ENCODE peak calls at places on chromosomes 1 and 21, in five cellular contexts. Z is CD4-positive, CD25-positive, alpha-beta regulatory T cell; X is K562; D is neuronal stem cell; L is testis. B is an unnamed sample.

GRCh38 chr1:190001187-190001586 is 476.5 kb downstream of the BRINP3 start:
- DNase-seq in Z (no peak), X (no peak), D (no peak), L (no peak), B (no peak)

GRCh38 chr1:226814751-226815496 is 55.5 kb upstream of the PSEN2 start:
- DNase-seq in Z (no peak), X (no peak), D (no peak), L (peak; percentile 29), B (no peak)

GRCh38 chr1:193270996-193271395 is 84.6 kb upstream of the B3GALT2 start:
- DNase-seq in Z (no peak), X (no peak), D (no peak), L (no peak), B (no peak)

GRCh38 chr1:15139654-15140350 is 13.7 kb upstream of the TMEM51 start:
- DNase-seq in Z (no peak), X (no peak), D (no peak), L (no peak), B (no peak)

GRCh38 chr1:55480396-55480795 is 265.2 kb upstream of the USP24 start:
- DNase-seq in Z (no peak), X (no peak), D (no peak), L (no peak), B (no peak)

GRCh38 chr1:218164930-218165686 is 120.0 kb upstream of the RRP15 start:
- DNase-seq in Z (no peak), X (no peak), D (peak; percentile 38), L (peak; percentile 28), B (no peak)

GRCh38 chr1:2176615-2177014 is 18.0 kb downstream of the FAAP20 start:
- DNase-seq in Z (no peak), X (no peak), D (no peak), L (no peak), B (no peak)

GRCh38 chr1:223208164-223209075 is 65.4 kb upstream of the TLR5 start:
- DNase-seq in Z (no peak), X (no peak), D (no peak), L (no peak), B (no peak)

DNA sequence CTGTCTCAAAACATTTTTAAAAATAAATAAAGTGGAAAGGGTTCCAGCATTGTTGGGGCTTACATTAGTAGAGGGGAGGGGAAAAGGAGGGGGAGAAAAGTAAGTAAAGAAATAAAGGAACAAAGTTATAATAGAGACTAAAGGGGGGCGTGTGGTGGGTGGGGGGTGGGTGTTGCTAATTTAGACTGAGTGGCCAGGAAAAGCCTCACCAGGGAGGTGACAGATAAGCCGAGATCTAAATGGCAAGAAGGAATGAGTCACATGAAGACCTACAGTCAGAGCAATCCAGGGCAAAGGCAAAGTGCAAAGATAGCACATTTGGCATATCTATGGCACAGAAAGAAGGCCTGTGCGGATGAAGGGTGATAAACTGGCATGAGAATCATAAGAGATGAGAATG is 7.5 kb downstream of the MPL start:
- DNase-seq in Z (no peak), X (peak; percentile 57), D (no peak), L (no peak), B (no peak)
- H3K27ac ChIP-seq in Z (no peak overlapping the region), X (no peak overlapping the region), D (no peak overlapping the region), L (no peak overlapping the region), B (no peak overlapping the region)

GRCh38 chr1:37727186-37727585 is 34.9 kb downstream of the CDCA8 start:
- DNase-seq in Z (no peak), X (no peak), D (no peak), L (no peak), B (no peak)
- H3K27ac ChIP-seq in Z (no peak overlapping the region), X (no peak overlapping the region), D (no peak overlapping the region), L (no peak overlapping the region), B (no peak overlapping the region)

GRCh38 chr1:19208710-19209438 is 1.2 kb downstream of the UBR4 start:
- DNase-seq in Z (no peak), X (no peak), D (no peak), L (no peak), B (no peak)
- H3K27ac ChIP-seq in Z (peak overlapping the region; percentile 95), X (peak overlapping the region; percentile 97), D (no peak overlapping the region), L (peak overlapping the region; percentile 92), B (peak overlapping the region; percentile 86)

GRCh38 chr1:185716095-185716494 is 18.1 kb upstream of the HMCN1 start:
- DNase-seq in Z (no peak), X (no peak), D (no peak), L (no peak), B (no peak)

GRCh38 chr1:185721553-185721952 is 12.6 kb upstream of the HMCN1 start:
- DNase-seq in Z (no peak), X (no peak), D (no peak), L (no peak), B (no peak)

GRCh38 chr1:185720633-185721272 is 13.4 kb upstream of the HMCN1 start:
- DNase-seq in Z (no peak), X (no peak), D (no peak), L (no peak), B (no peak)

GRCh38 chr1:185719021-185719420 is 15.2 kb upstream of the HMCN1 start:
- DNase-seq in Z (no peak), X (no peak), D (no peak), L (peak; percentile 26), B (no peak)
- H3K27ac ChIP-seq in Z (no peak overlapping the region), X (no peak overlapping the region), D (no peak overlapping the region), L (no peak overlapping the region), B (no peak overlapping the region)

GRCh38 chr1:109225248-109226077 is 11.7 kb downstream of the SARS1 start:
- DNase-seq in Z (no peak), X (no peak), D (no peak), L (no peak), B (no peak)
- H3K27ac ChIP-seq in Z (no peak overlapping the region), X (no peak overlapping the region), D (no peak overlapping the region), L (no peak overlapping the region), B (no peak overlapping the region)

DNA sequence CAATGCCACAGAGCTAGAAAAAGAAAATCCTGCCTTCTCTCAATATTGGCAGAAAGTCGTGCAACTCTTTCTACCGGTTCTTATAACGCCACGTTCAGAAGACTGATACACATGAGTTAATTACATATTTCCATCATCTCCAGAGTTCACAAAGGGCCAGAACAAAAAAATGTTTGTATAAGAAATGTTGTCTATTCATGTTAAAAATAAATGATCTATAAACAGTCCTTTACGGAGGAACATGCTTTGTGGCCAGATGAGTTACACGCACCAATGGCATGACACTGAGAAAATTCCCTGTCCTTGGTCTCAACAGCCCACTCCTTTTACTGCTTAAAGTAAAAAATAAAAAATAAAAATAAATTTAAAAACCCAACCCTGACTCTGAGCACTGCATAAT is 29.5 kb downstream of the C2CD2 start:
- DNase-seq in Z (no peak), X (no peak), D (no peak), L (no peak), B (no peak)
- H3K27ac ChIP-seq in Z (no peak overlapping the region), X (no peak overlapping the region), D (no peak overlapping the region), L (peak overlapping the region; percentile 63), B (no peak overlapping the region)